ENCODE peak calls at places on chromosome 4, in six cellular contexts. U, J, A, Y, V and R are unnamed samples.

GRCh38 chr4:181235361-181235760 is 1007.8 kb upstream of the TENM3 start:
- DNase-seq in V (no peak), A (no peak), U (no peak), J (no peak), Y (no peak), R (no peak)

GRCh38 chr4:184383497-184384055 is 90.8 kb downstream of the IRF2 start:
- DNase-seq in V (peak; percentile 27), J (no peak), U (no peak), Y (no peak), A (no peak), R (no peak)

GRCh38 chr4:14478504-14478903 is 523.8 kb upstream of the CPEB2 start:
- DNase-seq in V (no peak), A (no peak), J (no peak), Y (peak; percentile 45), U (no peak), R (no peak)

GRCh38 chr4:27764526-27764837 is 903.8 kb downstream of the STIM2 start:
- DNase-seq in V (no peak), Y (no peak), U (no peak), J (no peak), A (peak; percentile 1), R (no peak)

GRCh38 chr4:26081795-26082498 is 167.9 kb downstream of the SMIM20 start:
- DNase-seq in A (no peak), Y (no peak), J (no peak), V (peak; percentile 32), U (peak; percentile 54), R (no peak)

GRCh38 chr4:22668301-22668700 is 24.4 kb upstream of the GBA3 start:
- DNase-seq in U (no peak), J (no peak), Y (no peak), V (no peak), A (no peak), R (no peak)

GRCh38 chr4:24067781-24068193 is 177.9 kb upstream of the PPARGC1A start:
- DNase-seq in A (no peak), J (no peak), V (no peak), Y (no peak), U (no peak), R (no peak)

GRCh38 chr4:128859887-128860774 is 50.6 kb downstream of the JADE1 start:
- DNase-seq in A (no peak), V (no peak), J (no peak), Y (no peak), U (no peak), R (no peak)

GRCh38 chr4:168815373-168816345 is 194.4 kb downstream of the CBR4 start:
- DNase-seq in Y (no peak), U (no peak), A (no peak), V (no peak), J (no peak), R (no peak)

GRCh38 chr4:101232074-101232776 is 115.1 kb downstream of the PPP3CA start:
- DNase-seq in Y (no peak), A (no peak), J (no peak), U (no peak), V (no peak), R (no peak)

GRCh38 chr4:2501034-2501594 is 32.2 kb downstream of the RNF4 start:
- DNase-seq in V (no peak), Y (no peak), U (no peak), A (no peak), J (no peak), R (no peak)

GRCh38 chr4:2494992-2495391 is 26.1 kb downstream of the RNF4 start:
- DNase-seq in U (no peak), V (no peak), J (no peak), Y (no peak), A (no peak), R (no peak)

GRCh38 chr4:2497324-2497723 is 28.4 kb downstream of the RNF4 start:
- DNase-seq in U (no peak), Y (no peak), J (no peak), V (no peak), A (no peak), R (no peak)

GRCh38 chr4:2500547-2500946 is 31.6 kb downstream of the RNF4 start:
- DNase-seq in A (no peak), J (no peak), Y (no peak), V (no peak), U (no peak), R (no peak)

DNA sequence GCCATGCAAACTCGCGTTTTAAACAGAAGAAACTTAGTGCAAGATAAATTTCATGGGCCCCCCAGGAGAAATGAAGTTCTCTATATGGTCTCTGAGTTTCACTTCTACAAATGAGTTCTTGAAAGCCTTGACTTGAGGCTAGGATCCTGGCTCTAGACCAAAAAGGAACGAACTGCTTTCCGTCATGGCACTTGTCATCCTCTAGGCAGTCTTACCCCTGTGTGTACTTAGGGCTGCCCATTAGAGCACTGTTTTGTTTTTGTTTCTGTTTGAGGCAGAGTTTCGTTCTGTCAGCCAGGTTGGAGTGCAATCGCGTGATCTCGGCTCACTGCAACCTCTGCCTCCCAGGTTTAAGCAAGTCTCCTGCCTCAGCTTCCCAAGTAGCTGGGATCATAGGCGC is 29.0 kb downstream of the RNF4 start:
- DNase-seq in J (peak; percentile 68), Y (no peak), A (peak; percentile 90), V (no peak), U (no peak), R (peak; percentile 35)
- TF ChIP-seq POLR2AphosphoS5 in J (no peak), Y (no peak), A (no peak), V (no peak), U (no peak), R (no peak)

DNA sequence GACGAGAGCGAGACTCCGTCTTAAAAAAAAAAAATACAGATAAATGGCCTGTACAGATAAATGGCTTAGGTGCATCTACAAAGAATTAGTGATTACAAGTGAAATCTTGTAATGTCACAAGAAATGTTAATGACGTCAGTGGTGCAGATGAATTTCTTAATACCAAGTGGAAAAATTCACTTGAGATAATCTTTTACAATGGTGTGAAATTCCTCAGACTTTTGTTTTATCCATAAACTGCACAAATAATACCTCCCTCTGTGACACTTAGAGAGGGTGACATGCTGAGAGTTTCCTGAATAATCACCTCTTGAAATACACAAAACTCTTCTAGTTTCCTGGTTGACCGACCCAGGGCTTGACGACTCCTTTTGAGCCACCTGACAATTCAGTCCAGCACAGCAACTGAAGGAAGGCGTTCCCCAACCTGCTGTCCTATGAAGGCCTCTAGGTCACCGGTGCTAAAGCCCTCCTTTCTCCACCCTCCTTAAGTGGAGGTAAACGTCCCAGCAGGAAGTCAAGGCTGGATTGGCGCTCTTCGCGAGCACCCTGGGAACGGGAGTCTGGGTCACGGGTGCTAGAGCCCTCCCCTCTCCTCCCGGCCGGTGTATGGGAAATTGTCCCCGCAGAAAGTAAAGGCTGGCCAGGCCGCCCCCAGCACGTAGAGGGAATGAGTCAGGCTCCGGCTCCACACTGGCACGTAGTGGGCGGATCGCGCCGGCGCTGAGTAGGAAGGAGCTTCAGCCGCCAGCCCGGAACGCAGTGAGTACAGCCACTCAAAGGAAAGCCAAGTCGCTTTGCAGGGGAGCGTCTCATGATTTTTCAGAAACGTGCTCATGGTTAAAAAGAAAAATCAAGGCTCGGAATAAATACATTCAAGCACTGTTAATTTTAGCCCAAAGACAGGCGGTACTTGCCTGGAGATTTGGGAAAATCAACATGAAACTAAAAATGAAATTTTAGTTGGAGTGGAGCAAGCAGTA is at the start of gene TMEM144:
- DNase-seq in A (no peak), Y (peak; percentile 80), V (peak; percentile 79), U (peak; percentile 62), J (peak; percentile 1), R (no peak)
- TF ChIP-seq POLR2A in A (peak; percentile 70), Y (peak; percentile 59), V (peak; percentile 64), U (peak; percentile 84), J (no peak), R (no peak)

DNA sequence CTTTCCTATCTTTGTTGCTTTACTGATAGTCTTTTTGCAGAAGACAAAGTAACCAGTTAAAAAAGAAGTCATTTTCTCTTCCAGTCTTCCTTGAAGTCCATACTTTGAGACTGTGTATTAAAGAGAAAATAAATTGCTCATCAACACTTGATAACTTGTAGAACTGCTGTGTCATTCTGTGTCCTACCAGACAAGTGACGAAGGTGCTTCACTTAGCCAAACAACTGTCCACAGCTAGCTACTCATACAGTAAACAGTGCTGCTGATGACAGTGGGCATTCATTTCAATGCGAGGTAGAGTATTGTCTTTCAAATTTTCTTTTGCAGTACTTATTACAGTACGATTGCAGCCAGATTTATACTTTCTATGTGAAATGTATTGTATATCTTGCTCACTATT is 11.5 kb downstream of the COL25A1 start:
- DNase-seq in U (no peak), V (no peak), A (no peak), Y (no peak), J (no peak), R (no peak)
- TF ChIP-seq TAF1 in U (no peak), V (no peak), A (no peak), Y (no peak), J (no peak), R (no peak)

GRCh38 chr4:174460684-174461083 is 61.6 kb downstream of the HPGD start:
- DNase-seq in J (no peak), A (no peak), V (no peak), U (no peak), Y (no peak), R (no peak)
- TF ChIP-seq POLR2AphosphoS5 in J (no peak), A (no peak), V (no peak), U (no peak), Y (no peak), R (no peak)